ENCODE peak calls at places on chromosomes 13 and 19, in ten cellular contexts. U is GM04504; H is omental fat pad; P is AG10803; M is GM19239; V is C1 segment of cervical spinal cord; W is endodermal cell; G is CD4-positive, alpha-beta T cell; K is fibroblast of lung; S is HT-29. I is an unnamed sample.

GRCh38 chr19:16605115-16605514 is 22.9 kb downstream of the MED26 start:
- DNase-seq in S (no peak), M (no peak), P (no peak), W (no peak), H (no peak), V (no peak), G (no peak), U (no peak), K (no peak), I (no peak)

GRCh38 chr13:51067376-51068125 is 43.5 kb downstream of the C13orf42 start:
- DNase-seq in W (peak), G (no peak), S (no peak), H (no peak), U (no peak), M (no peak), V (no peak), P (no peak), K (no peak), I (no peak)

GRCh38 chr13:91349992-91350911 is 2.8 kb downstream of the MIR17HG start:
- DNase-seq in V (no peak), H (no peak), W (no peak), S (peak), M (no peak), G (no peak), U (no peak), K (no peak), P (no peak), I (no peak)

GRCh38 chr19:10517760-10518443 is 655 bp upstream of the S1PR5 start:
- DNase-seq in G (no peak), U (no peak), S (no peak), K (no peak), M (no peak), V (peak), W (peak), P (peak), H (no peak), I (peak)

GRCh38 chr19:8699908-8700307 is 1.3 kb upstream of the ACTL9 start:
- DNase-seq in V (no peak), P (no peak), H (no peak), G (no peak), M (no peak), W (no peak), U (no peak), K (no peak), S (no peak), I (no peak)

GRCh38 chr13:100875392-100876043 is 200.9 kb upstream of the TMTC4 start:
- DNase-seq in P (peak), U (peak), H (no peak), W (no peak), G (no peak), V (no peak), K (peak), S (no peak), M (no peak), I (peak)

GRCh38 chr19:14550201-14550754 is 20.9 kb downstream of the TECR start:
- DNase-seq in S (peak), P (no peak), H (no peak), V (no peak), W (no peak), M (no peak), G (no peak), U (no peak), K (peak), I (no peak)

GRCh38 chr19:492091-492531 is 4.2 kb upstream of the MADCAM1 start:
- DNase-seq in K (no peak), P (no peak), W (peak), S (no peak), V (no peak), U (no peak), G (no peak), H (no peak), M (no peak), I (no peak)

GRCh38 chr13:27374650-27375049 is 49.8 kb upstream of the GTF3A start:
- DNase-seq in H (no peak), P (peak), U (peak), V (no peak), S (peak), K (peak), W (peak), M (peak), G (peak), I (peak)

GRCh38 chr19:44644391-44645016 is 794 bp downstream of the PVR start:
- DNase-seq in P (no peak), S (peak), H (no peak), U (no peak), K (peak), W (peak), M (no peak), V (no peak), G (no peak), I (no peak)

GRCh38 chr13:88068975-88069374 is 397.8 kb downstream of the SLITRK5 start:
- DNase-seq in G (no peak), V (no peak), U (no peak), M (no peak), H (no peak), P (no peak), S (peak), K (no peak), W (peak), I (no peak)